ENCODE peak calls at places on chromosomes 5 and 9, in seven cellular contexts. C is IMR-90, V is mammary epithelial cell, H is mesendoderm, T is PC-3, U is neural progenitor cell, Y is H9. Z is an unnamed sample.

GRCh38 chr9:114805670-114806551 is at the start of gene TNFSF15:
- DNase-seq in C (peak; percentile 44), V (peak; percentile 82), H (peak; percentile 62), T (peak; percentile 43), U (peak; percentile 18), Y (peak; percentile 74), Z (no peak)

GRCh38 chr5:74567351-74567870 is 73.1 kb downstream of the ENC1 start:
- DNase-seq in C (no peak), V (no peak), H (no peak), T (peak; percentile 50), U (no peak), Y (no peak), Z (no peak)

GRCh38 chr5:74318985-74319563 is 321.5 kb downstream of the ENC1 start:
- DNase-seq in C (peak; percentile 58), V (peak; percentile 88), H (no peak), T (no peak), U (no peak), Y (no peak), Z (peak; percentile 81)

GRCh38 chr5:120435129-120435528 is 29.0 kb upstream of the PRR16 start:
- DNase-seq in C (no peak), V (no peak), H (no peak), T (no peak), U (no peak), Y (no peak), Z (no peak)

GRCh38 chr9:14193338-14193980 is 120.5 kb downstream of the NFIB start:
- DNase-seq in C (no peak), V (no peak), H (no peak), T (no peak), U (no peak), Y (no peak), Z (no peak)

GRCh38 chr9:82152181-82152580 is 163.6 kb downstream of the SPATA31D1 start:
- DNase-seq in C (peak; percentile 84), V (peak; percentile 74), H (no peak), T (peak; percentile 58), U (no peak), Y (no peak), Z (peak; percentile 64)

GRCh38 chr5:53109041-53109435 is 519 bp downstream of the MOCS2 start:
- DNase-seq in C (no peak), V (peak; percentile 32), H (peak; percentile 5), T (no peak), U (peak; percentile 11), Y (no peak), Z (peak; percentile 38)

GRCh38 chr9:134778841-134779411 is 101.7 kb upstream of the FCN2 start:
- DNase-seq in C (peak; percentile 46), V (peak; percentile 29), H (peak; percentile 87), T (peak; percentile 60), U (peak; percentile 85), Y (peak; percentile 87), Z (peak; percentile 79)

GRCh38 chr5:37774912-37775483 is 64.8 kb downstream of the GDNF start:
- DNase-seq in C (peak; percentile 31), V (peak; percentile 32), H (peak; percentile 66), T (peak; percentile 74), U (peak; percentile 24), Y (no peak), Z (peak; percentile 28)

GRCh38 chr9:134640491-134641172 is 971 bp upstream of the COL5A1 start:
- DNase-seq in C (no peak), V (no peak), H (peak; percentile 98), T (no peak), U (peak; percentile 66), Y (no peak), Z (no peak)

GRCh38 chr5:141841781-141842180 is 36.4 kb downstream of the PCDH1 start:
- DNase-seq in C (no peak), V (no peak), H (no peak), T (no peak), U (no peak), Y (no peak), Z (no peak)

GRCh38 chr9:90219548-90220118 is 423.0 kb downstream of the DIRAS2 start:
- DNase-seq in C (no peak), V (no peak), H (peak; percentile 53), T (peak; percentile 3), U (peak; percentile 76), Y (peak; percentile 68), Z (peak; percentile 0)

GRCh38 chr5:178839319-178839704 is 20.4 kb upstream of the ZNF354B start:
- DNase-seq in C (no peak), V (peak; percentile 46), H (peak; percentile 42), T (peak; percentile 82), U (peak; percentile 82), Y (peak; percentile 83), Z (peak; percentile 35)

GRCh38 chr9:94783121-94783664 is 56.7 kb downstream of the AOPEP start:
- DNase-seq in C (peak; percentile 87), V (peak; percentile 99), H (peak; percentile 93), T (peak; percentile 98), U (peak; percentile 88), Y (peak; percentile 72), Z (peak; percentile 94)

GRCh38 chr9:121454972-121455371 is 44.7 kb downstream of the GGTA1 start:
- DNase-seq in C (no peak), V (no peak), H (no peak), T (no peak), U (no peak), Y (no peak), Z (no peak)

GRCh38 chr5:85591311-85591710 is 1026.4 kb upstream of the COX7C start:
- DNase-seq in C (no peak), V (no peak), H (peak; percentile 62), T (no peak), U (no peak), Y (no peak), Z (no peak)

GRCh38 chr5:110354896-110355295 is 371.6 kb downstream of the TMEM232 start:
- DNase-seq in C (no peak), V (no peak), H (no peak), T (no peak), U (no peak), Y (no peak), Z (no peak)

GRCh38 chr5:42900734-42901133 is 89.0 kb upstream of the SELENOP start:
- DNase-seq in C (no peak), V (no peak), H (no peak), T (no peak), U (no peak), Y (no peak), Z (no peak)

DNA sequence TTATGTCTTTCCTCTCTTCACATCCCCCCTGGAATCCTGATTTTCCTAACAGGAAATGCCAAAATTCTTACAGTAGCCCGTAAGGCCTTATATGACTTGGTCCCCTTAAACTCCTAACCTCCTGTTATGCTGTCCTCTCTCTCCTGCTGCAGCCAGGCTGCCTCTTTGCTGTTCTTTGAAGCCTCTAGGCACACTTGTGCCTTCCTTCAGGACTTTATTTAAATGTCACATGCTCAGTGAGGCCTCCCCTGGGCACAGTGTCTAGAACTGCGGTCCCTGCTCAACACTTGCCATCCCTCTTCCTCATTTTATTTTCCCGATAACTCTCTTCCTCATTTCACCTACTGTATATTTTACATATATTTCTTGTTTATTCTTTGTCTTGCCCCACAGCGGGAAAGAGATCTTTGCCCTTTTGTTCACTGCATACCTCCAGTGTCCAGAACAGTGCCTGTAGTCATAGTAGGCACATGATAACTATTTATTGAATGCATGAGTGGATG is 5.5 kb upstream of the SHB start:
- DNase-seq in C (peak; percentile 61), V (no peak), H (no peak), T (no peak), U (no peak), Y (no peak), Z (peak; percentile 53)
- H3K4me2 ChIP-seq in C (peak overlapping the region; percentile 51), V (no peak overlapping the region), H (no peak overlapping the region), T (peak overlapping the region; percentile 8), U (no peak overlapping the region), Y (no peak overlapping the region), Z (peak overlapping the region; percentile 69)

GRCh38 chr9:112119225-112120045 is 55.7 kb downstream of the SUSD1 start:
- DNase-seq in C (peak; percentile 45), V (peak; percentile 83), H (peak; percentile 84), T (no peak), U (no peak), Y (no peak), Z (no peak)

GRCh38 chr9:112124156-112124555 is 50.9 kb downstream of the SUSD1 start:
- DNase-seq in C (no peak), V (no peak), H (no peak), T (no peak), U (no peak), Y (no peak), Z (no peak)

GRCh38 chr9:112120046-112120373 is 55.1 kb downstream of the SUSD1 start:
- DNase-seq in C (no peak), V (no peak), H (no peak), T (no peak), U (no peak), Y (no peak), Z (no peak)

GRCh38 chr9:112120471-112120925 is 54.6 kb downstream of the SUSD1 start:
- DNase-seq in C (no peak), V (no peak), H (peak; percentile 45), T (no peak), U (peak; percentile 50), Y (no peak), Z (peak; percentile 7)

GRCh38 chr9:112121633-112122032 is 53.5 kb downstream of the SUSD1 start:
- DNase-seq in C (no peak), V (no peak), H (no peak), T (no peak), U (no peak), Y (no peak), Z (no peak)
- H3K4me2 ChIP-seq in C (no peak overlapping the region), V (no peak overlapping the region), H (no peak overlapping the region), T (no peak overlapping the region), U (no peak overlapping the region), Y (no peak overlapping the region), Z (no peak overlapping the region)

DNA sequence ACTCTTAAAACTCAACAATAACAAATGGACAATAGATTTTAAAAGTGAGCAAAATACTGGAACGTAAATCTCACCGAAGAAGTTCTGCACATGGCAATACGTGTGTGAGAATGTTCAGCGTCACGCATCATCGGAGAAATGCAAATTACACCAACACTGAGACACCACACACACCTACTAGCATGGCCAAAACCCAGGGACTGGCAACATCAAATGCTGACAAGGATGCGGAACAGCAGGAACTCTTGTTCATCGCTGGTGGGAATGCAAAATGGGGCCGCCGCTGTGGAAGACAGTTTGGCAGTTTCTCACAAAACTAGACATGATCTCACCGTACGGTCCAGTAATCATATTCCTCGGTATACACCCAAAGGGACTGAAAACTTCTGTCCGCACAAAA is 21.6 kb upstream of the CLPTM1L start:
- DNase-seq in C (no peak), V (no peak), H (no peak), T (no peak), U (no peak), Y (no peak), Z (no peak)
- H3K4me2 ChIP-seq in C (no peak overlapping the region), V (no peak overlapping the region), H (no peak overlapping the region), T (no peak overlapping the region), U (no peak overlapping the region), Y (no peak overlapping the region), Z (no peak overlapping the region)

GRCh38 chr5:87121315-87122170 is 146.1 kb upstream of the RASA1 start:
- DNase-seq in C (peak; percentile 91), V (peak; percentile 88), H (peak; percentile 19), T (peak; percentile 96), U (no peak), Y (no peak), Z (peak; percentile 95)
- H3K4me2 ChIP-seq in C (peak overlapping the region; percentile 25), V (peak overlapping the region; percentile 73), H (no peak overlapping the region), T (peak overlapping the region; percentile 77), U (no peak overlapping the region), Y (no peak overlapping the region), Z (peak overlapping the region; percentile 78)

DNA sequence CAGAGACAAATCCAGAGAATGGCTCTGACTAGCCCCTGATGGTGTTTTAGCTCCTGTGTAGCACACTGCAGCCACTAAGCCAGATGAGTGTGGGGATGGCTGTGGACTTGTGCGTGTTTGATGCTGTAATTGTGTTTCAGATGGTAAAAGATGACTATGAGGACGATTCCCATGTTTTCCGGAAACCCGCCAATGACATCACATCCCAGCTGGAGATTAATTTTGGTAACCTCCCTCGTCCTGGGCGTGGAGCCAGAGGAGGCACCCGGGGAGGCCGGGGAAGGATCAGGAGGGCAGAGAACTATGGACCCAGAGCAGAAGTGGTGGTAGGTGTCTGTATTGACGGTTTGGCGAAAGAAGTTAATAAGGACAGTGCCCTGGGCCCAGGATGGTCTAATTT is 38.0 kb downstream of the HABP4 start:
- DNase-seq in C (no peak), V (no peak), H (no peak), T (no peak), U (no peak), Y (no peak), Z (peak; percentile 37)
- H3K4me2 ChIP-seq in C (no peak overlapping the region), V (no peak overlapping the region), H (no peak overlapping the region), T (no peak overlapping the region), U (no peak overlapping the region), Y (no peak overlapping the region), Z (no peak overlapping the region)

Z was measured in GM23248.